ENCODE peak calls at places on chromosomes 11 and 22, in eight cellular contexts. C, K, E, Z, J, H, G and V are unnamed samples.

GRCh38 chr22:40040927-40041326 is 46.2 kb downstream of the FAM83F start:
- DNase-seq in C (no peak), K (peak), E (peak), Z (no peak), J (no peak), H (no peak), G (no peak), V (peak)

GRCh38 chr11:132311703-132312102 is 941.3 kb downstream of the NTM start:
- DNase-seq in C (no peak), K (no peak), E (no peak), Z (no peak), J (no peak), H (no peak), G (no peak), V (no peak)

GRCh38 chr11:17978553-17979287 is 34.1 kb downstream of the SERGEF start:
- DNase-seq in C (peak), K (peak), E (peak), Z (no peak), J (peak), H (peak), G (no peak), V (peak)

GRCh38 chr11:94731921-94732601 is 36.1 kb upstream of the AMOTL1 start:
- DNase-seq in C (no peak), K (peak), E (no peak), Z (no peak), J (no peak), H (no peak), G (peak), V (no peak)

GRCh38 chr11:70577948-70578347 is 179.6 kb downstream of the CTTN start:
- DNase-seq in C (no peak), K (no peak), E (no peak), Z (no peak), J (no peak), H (no peak), G (no peak), V (no peak)

GRCh38 chr11:101445761-101446160 is 138.0 kb downstream of the TRPC6 start:
- DNase-seq in C (no peak), K (peak), E (no peak), Z (no peak), J (no peak), H (no peak), G (peak), V (no peak)

GRCh38 chr22:44085743-44086741 is 61.9 kb downstream of the PARVB start:
- DNase-seq in C (peak), K (peak), E (peak), Z (no peak), J (peak), H (no peak), G (peak), V (peak)

GRCh38 chr11:17277024-17277584 is 565 bp downstream of the NUCB2 start:
- DNase-seq in C (no peak), K (peak), E (no peak), Z (no peak), J (no peak), H (no peak), G (no peak), V (no peak)

GRCh38 chr22:30204015-30204741 is 42.4 kb downstream of the LIF start:
- DNase-seq in C (no peak), K (no peak), E (no peak), Z (no peak), J (no peak), H (no peak), G (no peak), V (no peak)

GRCh38 chr11:45665206-45665932 is at the start of gene CHST1:
- DNase-seq in C (peak), K (no peak), E (peak), Z (no peak), J (peak), H (no peak), G (no peak), V (peak)

GRCh38 chr22:49080631-49081030 is 747.0 kb downstream of the BRD1 start:
- DNase-seq in C (no peak), K (no peak), E (no peak), Z (no peak), J (no peak), H (no peak), G (no peak), V (no peak)

GRCh38 chr11:27720277-27720830 is 20.1 kb upstream of the BDNF start:
- DNase-seq in C (peak), K (peak), E (peak), Z (no peak), J (peak), H (peak), G (no peak), V (peak)

GRCh38 chr11:105022998-105023397 is at the start of gene CASP5:
- DNase-seq in C (no peak), K (no peak), E (peak), Z (no peak), J (no peak), H (no peak), G (no peak), V (no peak)

GRCh38 chr22:43945632-43946390 is 9.4 kb upstream of the SAMM50 start:
- DNase-seq in C (peak), K (peak), E (peak), Z (peak), J (peak), H (peak), G (no peak), V (peak)

GRCh38 chr11:72848846-72849466 is 34.7 kb downstream of the ATG16L2 start:
- DNase-seq in C (peak), K (peak), E (no peak), Z (no peak), J (peak), H (no peak), G (no peak), V (peak)

GRCh38 chr11:94058630-94059029 is 37.5 kb downstream of the HEPHL1 start:
- DNase-seq in C (no peak), K (peak), E (no peak), Z (no peak), J (no peak), H (no peak), G (no peak), V (no peak)

GRCh38 chr11:370087-370941 is 1.0 kb downstream of the B4GALNT4 start:
- DNase-seq in C (peak), K (no peak), E (no peak), Z (no peak), J (no peak), H (no peak), G (no peak), V (no peak)

DNA sequence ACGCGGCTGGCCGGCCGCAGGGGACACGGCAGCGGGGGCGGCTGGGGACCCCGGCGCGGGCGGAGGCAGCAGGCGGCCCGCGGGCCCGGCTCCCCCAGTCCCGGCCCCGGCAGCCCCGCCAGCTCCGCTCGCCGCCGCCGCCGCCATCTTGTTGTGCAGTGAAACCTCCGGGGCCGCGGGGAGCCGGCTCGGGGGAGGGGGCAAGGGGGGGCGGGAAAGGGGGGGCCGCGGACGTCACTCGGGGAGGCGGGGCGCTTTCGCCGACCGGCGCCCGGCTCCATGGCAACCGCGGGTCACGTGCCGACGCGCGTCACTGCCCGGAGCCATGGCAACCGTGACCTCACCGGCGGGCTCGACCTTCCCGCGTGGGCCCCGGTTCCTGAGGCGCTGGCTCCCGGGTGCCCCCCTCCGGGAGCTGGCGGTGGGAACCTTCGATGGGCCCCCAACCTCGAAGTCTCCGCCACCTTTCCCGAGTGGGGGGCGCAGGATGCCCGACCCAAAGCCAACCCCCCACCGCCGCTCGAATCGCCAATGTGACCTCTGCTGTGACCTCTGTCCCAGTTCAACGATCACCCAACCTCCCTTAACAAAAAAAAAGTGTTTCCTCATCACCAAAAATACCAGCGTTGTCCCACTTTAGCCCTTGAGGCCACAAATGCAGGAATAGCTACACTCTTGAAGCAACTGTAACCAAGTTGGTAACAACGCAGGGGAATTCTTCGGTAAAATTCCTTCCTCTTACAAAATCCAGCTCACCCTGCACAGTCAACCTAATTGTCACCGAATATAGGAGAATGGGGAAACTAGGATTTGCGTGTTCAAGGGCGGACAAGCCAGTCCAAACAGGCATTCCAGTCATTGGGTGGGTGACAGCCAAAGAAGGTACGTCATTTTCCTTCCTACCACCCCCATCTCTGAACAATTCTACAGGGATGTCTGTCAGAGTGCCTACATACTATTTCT is at the start of gene SIK3:
- DNase-seq in C (peak), K (peak), E (peak), Z (peak), J (peak), H (peak), G (peak), V (peak)
- TF ChIP-seq CTCF in C (peak), K (no peak), E (peak), Z (peak), J (no peak), H (peak), G (no peak), V (peak)

DNA sequence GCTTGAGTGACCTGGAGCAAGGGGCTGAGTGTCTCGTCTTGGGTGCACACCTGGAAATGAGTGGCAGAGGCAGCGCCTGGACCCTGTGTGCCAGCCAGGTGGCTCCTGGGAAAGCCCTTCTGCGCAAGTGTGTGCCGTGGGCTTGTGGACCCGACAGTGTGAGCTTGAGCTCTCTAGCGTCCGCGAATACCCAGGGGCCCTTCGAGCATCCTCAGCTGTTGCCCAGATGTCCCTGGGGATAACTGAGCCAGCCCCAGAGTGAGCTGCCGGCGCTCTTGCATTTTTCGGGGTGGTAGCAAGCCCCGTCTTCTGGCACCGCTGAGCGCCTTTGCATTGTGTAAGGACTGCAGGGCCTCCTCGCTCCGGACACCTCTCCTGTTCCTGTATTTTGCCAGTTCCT is 399.2 kb downstream of the TBC1D22A start:
- DNase-seq in C (no peak), K (no peak), E (peak), Z (no peak), J (no peak), H (no peak), G (no peak), V (no peak)
- TF ChIP-seq CTCF in C (no peak), K (no peak), E (no peak), Z (no peak), J (no peak), H (no peak), G (no peak), V (no peak)

GRCh38 chr11:11899401-11899800 is 57.6 kb downstream of the USP47 start:
- DNase-seq in C (no peak), K (peak), E (no peak), Z (no peak), J (no peak), H (no peak), G (no peak), V (no peak)
- TF ChIP-seq CTCF in C (peak), K (peak), E (no peak), Z (no peak), J (no peak), H (peak), G (peak), V (no peak)

DNA sequence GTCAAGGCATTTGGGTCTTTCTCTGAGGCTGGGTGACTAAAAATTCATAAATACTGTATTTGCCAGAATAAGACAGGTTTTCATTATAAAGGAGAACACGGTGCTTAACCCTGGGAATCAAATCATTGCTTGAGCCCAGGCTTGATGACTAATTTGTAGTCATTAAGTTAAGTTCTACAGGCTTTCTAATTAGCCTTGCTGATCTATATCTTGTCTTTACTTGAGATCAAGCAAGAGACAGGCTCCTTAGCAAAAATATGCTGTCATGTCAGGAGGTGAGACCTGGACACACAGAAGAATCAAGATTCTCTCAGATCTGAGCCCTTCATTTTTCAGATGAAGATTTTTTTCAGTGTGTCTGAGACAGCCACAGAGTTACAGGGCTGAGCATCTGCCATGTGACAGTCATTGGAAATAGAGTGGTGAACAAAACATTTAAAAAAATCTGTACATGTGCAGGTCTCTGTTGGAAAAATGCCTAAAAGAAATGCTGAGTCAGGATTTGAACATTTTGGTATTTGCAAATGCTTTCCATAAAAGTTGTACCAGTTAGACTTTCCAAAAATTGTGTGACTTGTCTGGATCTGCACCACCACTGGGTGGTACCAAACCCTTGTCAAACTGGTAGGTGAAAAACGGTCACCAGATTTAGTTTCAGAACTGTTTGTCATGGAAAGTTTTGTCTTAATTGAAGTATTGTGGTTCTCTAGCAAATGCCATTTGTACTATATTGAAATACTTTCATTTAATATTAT is 14.7 kb downstream of the ACAT1 start:
- DNase-seq in C (no peak), K (peak), E (no peak), Z (no peak), J (no peak), H (no peak), G (peak), V (no peak)
- TF ChIP-seq CTCF in C (peak), K (peak), E (no peak), Z (no peak), J (no peak), H (peak), G (peak), V (no peak)

GRCh38 chr11:2207773-2208621 is 36.4 kb upstream of the TH start:
- DNase-seq in C (peak), K (no peak), E (no peak), Z (no peak), J (no peak), H (no peak), G (no peak), V (no peak)

GRCh38 chr11:2209370-2209801 is 37.8 kb upstream of the TH start:
- DNase-seq in C (peak), K (no peak), E (no peak), Z (peak), J (no peak), H (peak), G (no peak), V (no peak)

GRCh38 chr11:2207212-2207611 is 35.6 kb upstream of the TH start:
- DNase-seq in C (no peak), K (no peak), E (no peak), Z (no peak), J (no peak), H (no peak), G (no peak), V (no peak)

GRCh38 chr11:2209900-2210321 is 38.3 kb upstream of the TH start:
- DNase-seq in C (no peak), K (no peak), E (no peak), Z (peak), J (no peak), H (no peak), G (no peak), V (no peak)

GRCh38 chr11:2208691-2209369 is 37.2 kb upstream of the TH start:
- DNase-seq in C (peak), K (peak), E (peak), Z (no peak), J (no peak), H (peak), G (no peak), V (peak)
- TF ChIP-seq CTCF in C (peak), K (no peak), E (no peak), Z (no peak), J (no peak), H (peak), G (no peak), V (peak)

DNA sequence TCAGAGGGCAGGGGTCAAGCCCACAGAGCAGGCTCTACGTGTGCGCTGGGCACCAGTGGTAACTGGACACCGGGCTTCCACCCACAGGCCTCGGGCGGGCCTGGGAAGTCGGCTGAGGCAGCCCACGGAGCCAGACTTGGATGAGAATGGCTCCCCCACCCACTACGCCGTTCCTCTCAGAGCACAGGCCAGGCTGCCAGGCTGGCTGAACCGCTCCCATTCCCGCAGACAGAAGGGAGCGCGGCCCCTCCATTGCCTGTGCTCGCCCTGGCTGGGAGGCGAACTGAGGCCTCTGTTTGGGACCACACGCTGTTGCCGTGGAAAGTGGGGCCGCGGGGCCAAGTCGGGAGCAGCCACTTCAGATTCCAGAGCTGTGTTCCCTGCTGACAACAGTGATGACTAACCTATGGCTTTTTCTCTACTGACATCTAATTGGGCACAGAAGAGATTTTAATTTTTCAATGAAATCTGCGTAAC is 63.9 kb downstream of the MYH9 start:
- DNase-seq in C (no peak), K (no peak), E (no peak), Z (no peak), J (no peak), H (no peak), G (no peak), V (peak)
- TF ChIP-seq CTCF in C (no peak), K (no peak), E (no peak), Z (no peak), J (no peak), H (no peak), G (no peak), V (no peak)

DNA sequence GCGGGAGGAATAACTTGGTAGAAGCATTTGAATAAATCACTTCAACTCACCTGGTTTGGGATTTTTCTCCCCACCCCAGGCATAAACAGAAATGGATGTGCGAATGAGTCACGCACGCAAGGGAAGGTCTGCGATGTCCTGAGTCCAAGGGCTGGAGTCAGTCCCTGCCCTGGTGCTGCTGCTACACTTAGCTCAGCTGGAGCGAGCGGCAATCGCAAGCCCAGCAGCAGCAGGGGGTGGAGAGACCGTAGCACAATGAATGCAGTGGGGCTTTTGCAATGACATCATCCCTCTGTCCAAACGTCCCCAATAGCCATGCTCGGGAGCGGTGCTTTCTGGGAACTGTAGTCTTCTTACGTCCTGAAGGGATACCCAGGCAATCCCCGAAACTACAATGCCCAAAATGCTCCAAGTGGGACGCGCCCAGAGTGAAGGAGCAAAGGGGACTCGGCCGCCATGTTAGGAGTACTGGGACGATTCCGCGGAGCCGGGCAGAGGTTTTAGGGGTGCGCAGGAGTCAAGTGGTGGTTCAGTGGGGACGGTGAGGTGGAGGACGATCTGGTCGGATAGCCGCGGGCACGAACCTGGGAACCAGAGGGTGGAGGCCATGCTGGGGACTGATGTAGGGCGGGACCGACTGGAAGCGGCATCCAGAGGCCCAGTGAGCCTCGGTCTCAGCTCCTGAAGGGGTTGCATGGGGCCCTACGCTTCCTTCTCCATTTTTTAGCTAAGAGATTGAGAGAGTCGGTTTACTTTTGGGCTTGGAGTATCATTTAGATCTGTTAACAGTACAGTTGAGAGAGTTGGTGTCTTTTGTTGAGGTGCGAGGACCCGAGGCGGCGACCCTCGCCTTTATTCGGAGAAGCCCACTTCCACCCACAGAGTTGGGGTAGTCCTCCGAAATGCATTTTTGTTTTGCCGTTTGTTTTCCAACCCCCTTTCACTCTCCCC is at the start of gene RAB30:
- DNase-seq in C (peak), K (peak), E (peak), Z (peak), J (peak), H (peak), G (peak), V (peak)
- TF ChIP-seq CTCF in C (no peak), K (no peak), E (no peak), Z (no peak), J (no peak), H (no peak), G (no peak), V (no peak)